ENCODE peak calls at places on chromosomes 2 and 18, in nine cellular contexts. B, S, J, X, V, R, Z, D and U are unnamed samples.
A peak's percentile ranks its signal among the peaks of the same experiment; 100 is the strongest.

GRCh38 chr2:22683911-22684310 is 701.1 kb upstream of the KLHL29 start:
- DNase-seq in B (no peak), S (no peak), J (no peak), X (no peak), V (no peak), R (no peak), Z (no peak), D (no peak), U (no peak)

GRCh38 chr2:26173596-26174482 is 951 bp downstream of the GAREM2 start:
- DNase-seq in B (peak; percentile 13), S (peak; percentile 59), J (no peak), X (no peak), V (no peak), R (no peak), Z (no peak), D (no peak), U (no peak)

GRCh38 chr2:221402072-221402471 is 170.0 kb downstream of the EPHA4 start:
- DNase-seq in B (peak; percentile 31), S (no peak), J (peak; percentile 19), X (peak; percentile 64), V (no peak), R (no peak), Z (no peak), D (no peak), U (no peak)

GRCh38 chr18:2955966-2956521 is 56.9 kb downstream of the LPIN2 start:
- DNase-seq in B (peak; percentile 60), S (no peak), J (no peak), X (no peak), V (no peak), R (no peak), Z (no peak), D (no peak), U (no peak)

GRCh38 chr2:20991031-20991430 is 52.8 kb downstream of the APOB start:
- DNase-seq in B (no peak), S (no peak), J (no peak), X (no peak), V (no peak), R (no peak), Z (no peak), D (no peak), U (no peak)

GRCh38 chr2:175805442-175806114 is 196.5 kb downstream of the LNPK start:
- DNase-seq in B (no peak), S (no peak), J (no peak), X (no peak), V (no peak), R (peak; percentile 34), Z (no peak), D (no peak), U (no peak)

GRCh38 chr2:146305164-146305563 is 1539.7 kb upstream of the ACVR2A start:
- DNase-seq in B (no peak), S (no peak), J (no peak), X (no peak), V (no peak), R (no peak), Z (no peak), D (no peak), U (no peak)

GRCh38 chr2:131154071-131154531 is 49.0 kb downstream of the PLEKHB2 start:
- DNase-seq in B (peak; percentile 91), S (peak; percentile 80), J (peak; percentile 87), X (peak; percentile 25), V (peak; percentile 35), R (peak; percentile 68), Z (peak; percentile 71), D (peak; percentile 69), U (peak; percentile 60)

GRCh38 chr2:238290079-238290478 is 1.7 kb upstream of the PER2 start:
- DNase-seq in B (no peak), S (no peak), J (no peak), X (peak; percentile 43), V (no peak), R (peak; percentile 78), Z (no peak), D (peak; percentile 30), U (peak; percentile 35)

GRCh38 chr2:69017080-69017479 is 4.1 kb downstream of the ANTXR1 start:
- DNase-seq in B (peak; percentile 70), S (no peak), J (no peak), X (peak; percentile 71), V (no peak), R (no peak), Z (no peak), D (no peak), U (no peak)

GRCh38 chr2:37005118-37005868 is 39.0 kb upstream of the STRN start:
- DNase-seq in B (no peak), S (no peak), J (peak; percentile 15), X (no peak), V (no peak), R (no peak), Z (no peak), D (no peak), U (no peak)